ENCODE peak calls at places on chromosome 3, in four cellular contexts. E is K562, X is HepG2, Q is HCT116. R is an unnamed sample.

GRCh38 chr3:99952306-99952705 is 134.6 kb downstream of the CMSS1 start:
- DNase-seq in E (no peak), X (no peak), Q (no peak), R (no peak)

GRCh38 chr3:121481116-121481895 is 64.5 kb downstream of the POLQ start:
- DNase-seq in X (no peak), Q (no peak), E (no peak), R (no peak)

GRCh38 chr3:123971416-123971815 is 10.4 kb upstream of the CCDC14 start:
- DNase-seq in E (no peak), Q (no peak), X (no peak), R (no peak)

GRCh38 chr3:30188713-30189112 is 417.7 kb upstream of the TGFBR2 start:
- DNase-seq in X (no peak), Q (no peak), E (no peak), R (no peak)

GRCh38 chr3:141000027-141000663 is 51.0 kb upstream of the SPSB4 start:
- DNase-seq in Q (peak), X (peak), E (peak), R (peak)

GRCh38 chr3:52253314-52254260 is 8.0 kb downstream of the PPM1M start:
- DNase-seq in Q (no peak), X (no peak), E (no peak), R (no peak)

GRCh38 chr3:24502690-24503089 is 8.0 kb upstream of the THRB start:
- DNase-seq in Q (no peak), E (no peak), X (no peak), R (no peak)

GRCh38 chr3:138862924-138863775 is 28.4 kb upstream of the PIK3CB start:
- DNase-seq in X (peak), Q (peak), E (peak), R (peak)

GRCh38 chr3:188214442-188214841 is 60.5 kb downstream of the LPP start:
- DNase-seq in Q (no peak), E (no peak), X (peak), R (no peak)

GRCh38 chr3:10419637-10420232 is 85.7 kb downstream of the ATP2B2 start:
- DNase-seq in X (no peak), E (peak), Q (no peak), R (no peak)

GRCh38 chr3:196772102-196772501 is 32.4 kb downstream of the PAK2 start:
- DNase-seq in X (no peak), E (no peak), Q (no peak), R (no peak)

GRCh38 chr3:158330820-158331219 is 220.9 kb downstream of the RSRC1 start:
- DNase-seq in Q (no peak), E (no peak), X (no peak), R (no peak)

DNA sequence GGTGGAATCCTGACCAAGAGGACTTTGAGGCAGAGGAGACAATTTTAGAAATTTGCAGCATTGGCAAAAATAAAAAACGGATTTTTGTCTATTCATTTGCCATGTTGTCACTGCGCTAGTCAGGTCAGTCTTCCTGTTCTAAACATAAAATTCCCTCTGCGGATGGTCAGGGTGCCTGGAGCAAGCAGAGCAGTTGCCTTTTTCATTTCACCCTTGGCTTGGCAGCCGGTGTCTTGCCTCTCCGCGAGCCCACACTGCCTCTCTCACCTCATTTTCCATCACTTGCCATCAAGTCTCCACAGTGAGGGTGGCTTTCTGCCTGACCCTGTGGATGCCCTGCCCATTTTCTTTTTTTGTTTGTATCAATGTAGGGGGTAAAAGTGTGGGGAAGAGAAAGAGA is 396.1 kb downstream of the LRTM1 start:
- DNase-seq in E (no peak), Q (no peak), X (no peak), R (no peak)
- TF ChIP-seq TCF7L2 in E (no peak), Q (no peak), X (no peak), R (no peak)

GRCh38 chr3:128709506-128710210 is 16.3 kb upstream of the RAB7A start:
- DNase-seq in Q (no peak), X (no peak), E (peak), R (no peak)
- TF ChIP-seq TCF7L2 in Q (no peak), X (no peak), E (no peak), R (no peak)

GRCh38 chr3:149506540-149506939 is 32.0 kb downstream of the TM4SF4 start:
- DNase-seq in E (no peak), Q (no peak), X (no peak), R (no peak)
- TF ChIP-seq TCF7L2 in E (no peak), Q (no peak), X (no peak), R (peak)

GRCh38 chr3:54196330-54196975 is 74.1 kb downstream of the CACNA2D3 start:
- DNase-seq in Q (no peak), E (no peak), X (no peak), R (no peak)
- TF ChIP-seq TCF7L2 in Q (no peak), E (no peak), X (no peak), R (no peak)